ENCODE peak calls at places on chromosomes 16 and 17, in six cellular contexts. One of them, this sample, is unnamed.

GRCh38 chr17:46037722-46038255 is 38.7 kb downstream of the STH start:
- DNase-seq in hepatocyte: no peak
- DNase-seq in progenitor cell of endocrine pancreas: no peak
- DNase-seq in A549: no peak
- DNase-seq in nephron progenitor cell: no peak
- DNase-seq in A673: no peak
- DNase-seq in this sample: no peak

GRCh38 chr16:57430955-57431354 is 16.2 kb downstream of the CIAPIN1 start:
- DNase-seq in hepatocyte: no peak
- DNase-seq in progenitor cell of endocrine pancreas: no peak
- DNase-seq in A549: no peak
- DNase-seq in nephron progenitor cell: no peak
- DNase-seq in A673: no peak
- DNase-seq in this sample: no peak

GRCh38 chr17:60947100-60947499 is 269.4 kb downstream of the BCAS3 start:
- DNase-seq in hepatocyte: no peak
- DNase-seq in progenitor cell of endocrine pancreas: no peak
- DNase-seq in A549: no peak
- DNase-seq in nephron progenitor cell: no peak
- DNase-seq in A673: no peak
- DNase-seq in this sample: no peak

GRCh38 chr17:28045304-28045703 is 2.8 kb downstream of the NLK start:
- DNase-seq in hepatocyte: no peak
- DNase-seq in progenitor cell of endocrine pancreas: no peak
- DNase-seq in A549: no peak
- DNase-seq in nephron progenitor cell: no peak
- DNase-seq in A673: no peak
- DNase-seq in this sample: no peak

GRCh38 chr16:53605356-53605755 is 98.3 kb downstream of the RPGRIP1L start:
- DNase-seq in hepatocyte: no peak
- DNase-seq in progenitor cell of endocrine pancreas: no peak
- DNase-seq in A549: no peak
- DNase-seq in nephron progenitor cell: no peak
- DNase-seq in A673: no peak
- DNase-seq in this sample: no peak

GRCh38 chr16:47132310-47132709 is 11.4 kb downstream of the NETO2 start:
- DNase-seq in hepatocyte: no peak
- DNase-seq in progenitor cell of endocrine pancreas: no peak
- DNase-seq in A549: no peak
- DNase-seq in nephron progenitor cell: no peak
- DNase-seq in A673: no peak
- DNase-seq in this sample: no peak

GRCh38 chr16:21663889-21664647 is at the start of gene OTOA:
- DNase-seq in hepatocyte: peak
- DNase-seq in progenitor cell of endocrine pancreas: peak
- DNase-seq in A549: no peak
- DNase-seq in nephron progenitor cell: peak
- DNase-seq in A673: no peak
- DNase-seq in this sample: no peak

GRCh38 chr16:49700928-49701685 is 154.8 kb downstream of the ZNF423 start:
- DNase-seq in hepatocyte: no peak
- DNase-seq in progenitor cell of endocrine pancreas: no peak
- DNase-seq in A549: no peak
- DNase-seq in nephron progenitor cell: no peak
- DNase-seq in A673: peak
- DNase-seq in this sample: peak

GRCh38 chr17:8185580-8186445 is 4.2 kb downstream of the BORCS6 start:
- DNase-seq in hepatocyte: peak
- DNase-seq in progenitor cell of endocrine pancreas: peak
- DNase-seq in A549: peak
- DNase-seq in nephron progenitor cell: peak
- DNase-seq in A673: peak
- DNase-seq in this sample: peak

GRCh38 chr17:28661635-28662526 is at the start of the genes SDF2 and SUPT6H:
- DNase-seq in hepatocyte: peak
- DNase-seq in progenitor cell of endocrine pancreas: peak
- DNase-seq in A549: peak
- DNase-seq in nephron progenitor cell: peak
- DNase-seq in A673: peak
- DNase-seq in this sample: peak

GRCh38 chr16:70653809-70654771 is 7.7 kb downstream of the IL34 start:
- DNase-seq in hepatocyte: peak
- DNase-seq in progenitor cell of endocrine pancreas: peak
- DNase-seq in A549: peak
- DNase-seq in nephron progenitor cell: peak
- DNase-seq in A673: peak
- DNase-seq in this sample: peak

GRCh38 chr17:73196500-73196899 is 3.6 kb downstream of the COG1 start:
- DNase-seq in hepatocyte: peak
- DNase-seq in progenitor cell of endocrine pancreas: no peak
- DNase-seq in A549: peak
- DNase-seq in nephron progenitor cell: peak
- DNase-seq in A673: no peak
- DNase-seq in this sample: no peak

GRCh38 chr17:38912221-38912813 is 13.1 kb upstream of the LASP1NB start:
- DNase-seq in hepatocyte: peak
- DNase-seq in progenitor cell of endocrine pancreas: no peak
- DNase-seq in A549: no peak
- DNase-seq in nephron progenitor cell: no peak
- DNase-seq in A673: no peak
- DNase-seq in this sample: no peak

GRCh38 chr17:71085238-71086033 is 916.1 kb downstream of the KCNJ2 start:
- DNase-seq in hepatocyte: peak
- DNase-seq in progenitor cell of endocrine pancreas: peak
- DNase-seq in A549: peak
- DNase-seq in nephron progenitor cell: peak
- DNase-seq in A673: peak
- DNase-seq in this sample: peak

GRCh38 chr17:10295728-10296343 is 77.0 kb downstream of the MYH13 start:
- DNase-seq in hepatocyte: peak
- DNase-seq in progenitor cell of endocrine pancreas: peak
- DNase-seq in A549: peak
- DNase-seq in nephron progenitor cell: peak
- DNase-seq in A673: peak
- DNase-seq in this sample: peak

GRCh38 chr17:63780507-63780906 is 6.5 kb downstream of the DDX42 start:
- DNase-seq in hepatocyte: no peak
- DNase-seq in progenitor cell of endocrine pancreas: no peak
- DNase-seq in A549: peak
- DNase-seq in nephron progenitor cell: no peak
- DNase-seq in A673: no peak
- DNase-seq in this sample: peak

GRCh38 chr16:28258571-28258970 is 33.8 kb upstream of the SBK1 start:
- DNase-seq in hepatocyte: peak
- DNase-seq in progenitor cell of endocrine pancreas: no peak
- DNase-seq in A549: no peak
- DNase-seq in nephron progenitor cell: peak
- DNase-seq in A673: peak
- DNase-seq in this sample: no peak

GRCh38 chr17:48113201-48113676 is 5.7 kb downstream of the SNX11 start:
- DNase-seq in hepatocyte: no peak
- DNase-seq in progenitor cell of endocrine pancreas: no peak
- DNase-seq in A549: no peak
- DNase-seq in nephron progenitor cell: no peak
- DNase-seq in A673: no peak
- DNase-seq in this sample: no peak

GRCh38 chr16:73563709-73564108 is 515.8 kb upstream of the ZFHX3 start:
- DNase-seq in hepatocyte: no peak
- DNase-seq in progenitor cell of endocrine pancreas: no peak
- DNase-seq in A549: no peak
- DNase-seq in nephron progenitor cell: no peak
- DNase-seq in A673: no peak
- DNase-seq in this sample: no peak

GRCh38 chr16:55012362-55012761 is 81.7 kb downstream of the IRX5 start:
- DNase-seq in hepatocyte: no peak
- DNase-seq in progenitor cell of endocrine pancreas: no peak
- DNase-seq in A549: no peak
- DNase-seq in nephron progenitor cell: no peak
- DNase-seq in A673: no peak
- DNase-seq in this sample: no peak

GRCh38 chr17:11871773-11872172 is 125.5 kb downstream of the ZNF18 start:
- DNase-seq in hepatocyte: no peak
- DNase-seq in progenitor cell of endocrine pancreas: no peak
- DNase-seq in A549: peak
- DNase-seq in nephron progenitor cell: no peak
- DNase-seq in A673: no peak
- DNase-seq in this sample: no peak

GRCh38 chr16:23608194-23608593 is 12.1 kb upstream of the NDUFAB1 start:
- DNase-seq in hepatocyte: no peak
- DNase-seq in progenitor cell of endocrine pancreas: no peak
- DNase-seq in A549: peak
- DNase-seq in nephron progenitor cell: no peak
- DNase-seq in A673: no peak
- DNase-seq in this sample: peak

GRCh38 chr16:11307639-11308492 is 26.7 kb upstream of the PRM1 start:
- DNase-seq in hepatocyte: peak
- DNase-seq in progenitor cell of endocrine pancreas: no peak
- DNase-seq in A549: no peak
- DNase-seq in nephron progenitor cell: no peak
- DNase-seq in A673: no peak
- DNase-seq in this sample: no peak

GRCh38 chr17:45269912-45270311 is 8.0 kb upstream of the SPATA32 start:
- DNase-seq in hepatocyte: no peak
- DNase-seq in progenitor cell of endocrine pancreas: no peak
- DNase-seq in A549: no peak
- DNase-seq in nephron progenitor cell: no peak
- DNase-seq in A673: no peak
- DNase-seq in this sample: no peak

GRCh38 chr17:36867716-36868115 is 69.6 kb upstream of the LHX1 start:
- DNase-seq in hepatocyte: no peak
- DNase-seq in progenitor cell of endocrine pancreas: no peak
- DNase-seq in A549: no peak
- DNase-seq in nephron progenitor cell: no peak
- DNase-seq in A673: no peak
- DNase-seq in this sample: no peak

GRCh38 chr17:36870618-36871002 is 66.7 kb upstream of the LHX1 start:
- DNase-seq in hepatocyte: no peak
- DNase-seq in progenitor cell of endocrine pancreas: no peak
- DNase-seq in A549: no peak
- DNase-seq in nephron progenitor cell: no peak
- DNase-seq in A673: no peak
- DNase-seq in this sample: no peak

GRCh38 chr17:36864827-36865320 is 72.4 kb upstream of the LHX1 start:
- DNase-seq in hepatocyte: no peak
- DNase-seq in progenitor cell of endocrine pancreas: no peak
- DNase-seq in A549: no peak
- DNase-seq in nephron progenitor cell: no peak
- DNase-seq in A673: no peak
- DNase-seq in this sample: no peak

GRCh38 chr17:36869441-36869840 is 67.8 kb upstream of the LHX1 start:
- DNase-seq in hepatocyte: no peak
- DNase-seq in progenitor cell of endocrine pancreas: no peak
- DNase-seq in A549: no peak
- DNase-seq in nephron progenitor cell: no peak
- DNase-seq in A673: no peak
- DNase-seq in this sample: no peak

GRCh38 chr17:36869856-36870617 is 67.2 kb upstream of the LHX1 start:
- DNase-seq in hepatocyte: no peak
- DNase-seq in progenitor cell of endocrine pancreas: no peak
- DNase-seq in A549: peak
- DNase-seq in nephron progenitor cell: no peak
- DNase-seq in A673: no peak
- DNase-seq in this sample: peak
- TF ChIP-seq CTCF in hepatocyte: no peak
- TF ChIP-seq CTCF in progenitor cell of endocrine pancreas: no peak
- TF ChIP-seq CTCF in A549: peak
- TF ChIP-seq CTCF in nephron progenitor cell: no peak
- TF ChIP-seq CTCF in A673: no peak
- TF ChIP-seq CTCF in this sample: peak

GRCh38 chr16:85517154-85517553 is 96.0 kb upstream of the GSE1 start:
- DNase-seq in hepatocyte: no peak
- DNase-seq in progenitor cell of endocrine pancreas: no peak
- DNase-seq in A549: no peak
- DNase-seq in nephron progenitor cell: no peak
- DNase-seq in A673: no peak
- DNase-seq in this sample: no peak

GRCh38 chr16:85519540-85520231 is 93.4 kb upstream of the GSE1 start:
- DNase-seq in hepatocyte: no peak
- DNase-seq in progenitor cell of endocrine pancreas: no peak
- DNase-seq in A549: no peak
- DNase-seq in nephron progenitor cell: no peak
- DNase-seq in A673: no peak
- DNase-seq in this sample: no peak

GRCh38 chr16:85517780-85518179 is 95.3 kb upstream of the GSE1 start:
- DNase-seq in hepatocyte: no peak
- DNase-seq in progenitor cell of endocrine pancreas: no peak
- DNase-seq in A549: no peak
- DNase-seq in nephron progenitor cell: no peak
- DNase-seq in A673: no peak
- DNase-seq in this sample: no peak

GRCh38 chr16:85520853-85521736 is 92.0 kb upstream of the GSE1 start:
- DNase-seq in hepatocyte: peak
- DNase-seq in progenitor cell of endocrine pancreas: peak
- DNase-seq in A549: no peak
- DNase-seq in nephron progenitor cell: no peak
- DNase-seq in A673: no peak
- DNase-seq in this sample: peak

GRCh38 chr16:85518398-85519049 is 94.6 kb upstream of the GSE1 start:
- DNase-seq in hepatocyte: no peak
- DNase-seq in progenitor cell of endocrine pancreas: no peak
- DNase-seq in A549: no peak
- DNase-seq in nephron progenitor cell: no peak
- DNase-seq in A673: no peak
- DNase-seq in this sample: no peak
- TF ChIP-seq CTCF in hepatocyte: no peak
- TF ChIP-seq CTCF in progenitor cell of endocrine pancreas: no peak
- TF ChIP-seq CTCF in A549: no peak
- TF ChIP-seq CTCF in nephron progenitor cell: no peak
- TF ChIP-seq CTCF in A673: no peak
- TF ChIP-seq CTCF in this sample: no peak

GRCh38 chr17:50507871-50508572 is at the start of gene MYCBPAP:
- DNase-seq in hepatocyte: peak
- DNase-seq in progenitor cell of endocrine pancreas: peak
- DNase-seq in A549: peak
- DNase-seq in nephron progenitor cell: peak
- DNase-seq in A673: peak
- DNase-seq in this sample: no peak
- TF ChIP-seq CTCF in hepatocyte: peak
- TF ChIP-seq CTCF in progenitor cell of endocrine pancreas: peak
- TF ChIP-seq CTCF in A549: peak
- TF ChIP-seq CTCF in nephron progenitor cell: no peak
- TF ChIP-seq CTCF in A673: peak
- TF ChIP-seq CTCF in this sample: peak

DNA sequence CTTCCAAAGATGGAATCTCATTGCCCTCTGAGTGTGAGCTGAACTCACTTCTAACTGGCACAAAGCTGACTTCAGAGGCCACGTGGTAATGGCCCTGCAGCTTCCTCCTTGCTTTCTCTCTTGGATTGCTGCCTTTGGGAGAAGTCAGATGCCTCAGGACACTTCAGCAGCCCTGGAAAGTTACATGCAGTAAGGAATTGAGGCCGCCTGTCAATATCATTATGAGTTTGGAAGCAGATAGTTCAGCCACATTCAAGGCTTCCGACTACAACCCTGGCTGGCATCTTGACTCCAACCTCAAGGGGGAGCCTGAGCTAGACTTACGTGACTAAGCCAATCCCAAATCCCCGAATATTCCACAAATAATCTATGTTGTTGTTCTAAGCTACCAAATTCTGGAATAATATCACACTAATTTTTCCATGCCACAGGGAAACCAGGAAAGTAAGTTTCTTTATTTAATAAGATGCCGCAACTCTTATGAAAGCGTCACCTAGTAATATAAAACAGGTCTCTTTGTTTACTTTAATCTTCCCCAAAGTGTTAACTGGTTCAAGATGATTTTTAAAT is 13.6 kb downstream of the CEP20 start:
- DNase-seq in hepatocyte: peak
- DNase-seq in progenitor cell of endocrine pancreas: no peak
- DNase-seq in A549: peak
- DNase-seq in nephron progenitor cell: peak
- DNase-seq in A673: peak
- DNase-seq in this sample: peak
- TF ChIP-seq CTCF in hepatocyte: peak
- TF ChIP-seq CTCF in progenitor cell of endocrine pancreas: peak
- TF ChIP-seq CTCF in A549: peak
- TF ChIP-seq CTCF in nephron progenitor cell: peak
- TF ChIP-seq CTCF in A673: peak
- TF ChIP-seq CTCF in this sample: peak